ENCODE peak calls at places on chromosome 20, in four cellular contexts. One of them, this sample, is unnamed.

GRCh38 chr20:59391975-59392374 is 91.6 kb downstream of the EDN3 start:
- DNase-seq in ovary: no peak
- DNase-seq in endothelial cell: no peak
- DNase-seq in progenitor cell of endocrine pancreas: no peak
- DNase-seq in this sample: no peak

GRCh38 chr20:8842525-8842924 is 226.4 kb upstream of the PLCB4 start:
- DNase-seq in progenitor cell of endocrine pancreas: no peak
- DNase-seq in ovary: no peak
- DNase-seq in endothelial cell: no peak
- DNase-seq in this sample: no peak

GRCh38 chr20:17343631-17344447 is 117.0 kb downstream of the PCSK2 start:
- DNase-seq in ovary: no peak
- DNase-seq in progenitor cell of endocrine pancreas: no peak
- DNase-seq in endothelial cell: no peak
- DNase-seq in this sample: no peak

GRCh38 chr20:36268501-36269342 is 32.4 kb downstream of the AAR2 start:
- DNase-seq in progenitor cell of endocrine pancreas: no peak
- DNase-seq in endothelial cell: no peak
- DNase-seq in ovary: no peak
- DNase-seq in this sample: no peak

GRCh38 chr20:22339091-22339881 is 245.1 kb downstream of the FOXA2 start:
- DNase-seq in ovary: no peak
- DNase-seq in endothelial cell: peak
- DNase-seq in progenitor cell of endocrine pancreas: peak
- DNase-seq in this sample: peak

GRCh38 chr20:20695250-20695816 is 17.1 kb downstream of the RALGAPA2 start:
- DNase-seq in progenitor cell of endocrine pancreas: no peak
- DNase-seq in endothelial cell: no peak
- DNase-seq in ovary: no peak
- DNase-seq in this sample: no peak

GRCh38 chr20:62356948-62357667 is 10.0 kb downstream of the LAMA5 start:
- DNase-seq in endothelial cell: no peak
- DNase-seq in ovary: peak
- DNase-seq in progenitor cell of endocrine pancreas: no peak
- DNase-seq in this sample: no peak

GRCh38 chr20:45257711-45258110 is 3.3 kb upstream of the SLPI start:
- DNase-seq in ovary: no peak
- DNase-seq in progenitor cell of endocrine pancreas: no peak
- DNase-seq in endothelial cell: no peak
- DNase-seq in this sample: no peak

GRCh38 chr20:37598101-37598530 is 70.4 kb upstream of the BLCAP start:
- DNase-seq in ovary: no peak
- DNase-seq in progenitor cell of endocrine pancreas: peak
- DNase-seq in endothelial cell: no peak
- DNase-seq in this sample: no peak

GRCh38 chr20:48897298-48898044 is 24.0 kb upstream of the ARFGEF2 start:
- DNase-seq in endothelial cell: no peak
- DNase-seq in progenitor cell of endocrine pancreas: no peak
- DNase-seq in ovary: no peak
- DNase-seq in this sample: peak

GRCh38 chr20:2521369-2522305 is 12.9 kb upstream of the ZNF343 start:
- DNase-seq in progenitor cell of endocrine pancreas: no peak
- DNase-seq in endothelial cell: peak
- DNase-seq in ovary: peak
- DNase-seq in this sample: no peak

GRCh38 chr20:19974621-19975435 is 42.3 kb upstream of the NAA20 start:
- DNase-seq in endothelial cell: no peak
- DNase-seq in ovary: peak
- DNase-seq in progenitor cell of endocrine pancreas: no peak
- DNase-seq in this sample: peak

GRCh38 chr20:53706511-53707031 is 112.9 kb upstream of the ZNF217 start:
- DNase-seq in progenitor cell of endocrine pancreas: no peak
- DNase-seq in endothelial cell: no peak
- DNase-seq in ovary: no peak
- DNase-seq in this sample: no peak

GRCh38 chr20:50191065-50191565 is 485 bp downstream of the CEBPB start:
- DNase-seq in endothelial cell: peak
- DNase-seq in ovary: no peak
- DNase-seq in progenitor cell of endocrine pancreas: no peak
- DNase-seq in this sample: no peak

This sample was measured in epithelial cell of proximal tubule.